ENCODE peak calls at places on chromosome 19, in four cellular contexts. X is GM23338, S is H1, O is K562. D is an unnamed sample.

GRCh38 chr19:54875506-54875905 is 1.5 kb downstream of the FCAR start:
- DNase-seq in X (no peak), S (no peak), O (no peak), D (no peak)

GRCh38 chr19:52941941-52942370 is 18.7 kb upstream of the ZNF888 start:
- DNase-seq in X (peak), S (no peak), O (peak), D (peak)

GRCh38 chr19:11530432-11530831 is 1.5 kb upstream of the ECSIT start:
- DNase-seq in X (peak), S (peak), O (peak), D (peak)

GRCh38 chr19:47429140-47429793 is 9.9 kb upstream of the MEIS3 start:
- DNase-seq in X (peak), S (no peak), O (no peak), D (peak)

GRCh38 chr19:2446390-2446789 is 10.4 kb downstream of the LMNB2 start:
- DNase-seq in X (no peak), S (no peak), O (no peak), D (no peak)

GRCh38 chr19:55483681-55484361 is 1.2 kb upstream of the NAT14 start:
- DNase-seq in X (no peak), S (no peak), O (no peak), D (no peak)

GRCh38 chr19:47005873-47006272 is 13.8 kb upstream of the NPAS1 start:
- DNase-seq in X (peak), S (no peak), O (no peak), D (no peak)

GRCh38 chr19:17989425-17990094 is 18.4 kb upstream of the ARRDC2 start:
- DNase-seq in X (no peak), S (no peak), O (no peak), D (no peak)

GRCh38 chr19:15048885-15049541 is at the start of gene CASP14:
- DNase-seq in X (no peak), S (no peak), O (no peak), D (no peak)

GRCh38 chr19:5953680-5954213 is 24.2 kb downstream of the RANBP3 start:
- DNase-seq in X (no peak), S (no peak), O (peak), D (no peak)

GRCh38 chr19:52689804-52690394 is 44.9 kb downstream of the ZNF611 start:
- DNase-seq in X (peak), S (no peak), O (peak), D (peak)

GRCh38 chr19:15107056-15108010 is at the start of gene SYDE1:
- DNase-seq in X (peak), S (no peak), O (peak), D (peak)

GRCh38 chr19:46180701-46181385 is 32.8 kb downstream of the IGFL2 start:
- DNase-seq in X (no peak), S (no peak), O (no peak), D (no peak)

GRCh38 chr19:4807188-4807587 is 15.7 kb downstream of the FEM1A start:
- DNase-seq in X (no peak), S (no peak), O (no peak), D (no peak)

GRCh38 chr19:47581605-47582319 is 8.8 kb upstream of the ZNF541 start:
- DNase-seq in X (no peak), S (no peak), O (no peak), D (no peak)

GRCh38 chr19:58544591-58545285 is 874 bp downstream of the TRIM28 start:
- DNase-seq in X (peak), S (no peak), O (peak), D (peak)

GRCh38 chr19:31586282-31586681 is 237.0 kb upstream of the TSHZ3 start:
- DNase-seq in X (no peak), S (no peak), O (no peak), D (no peak)

GRCh38 chr19:28217064-28217463 is 995.9 kb downstream of the UQCRFS1 start:
- DNase-seq in X (peak), S (peak), O (no peak), D (peak)

GRCh38 chr19:47813304-47813994 is 8.3 kb upstream of the CRX start:
- DNase-seq in X (peak), S (peak), O (peak), D (peak)

GRCh38 chr19:20787766-20788165 is 11.7 kb downstream of the ZNF66 start:
- DNase-seq in X (no peak), S (no peak), O (no peak), D (no peak)

DNA sequence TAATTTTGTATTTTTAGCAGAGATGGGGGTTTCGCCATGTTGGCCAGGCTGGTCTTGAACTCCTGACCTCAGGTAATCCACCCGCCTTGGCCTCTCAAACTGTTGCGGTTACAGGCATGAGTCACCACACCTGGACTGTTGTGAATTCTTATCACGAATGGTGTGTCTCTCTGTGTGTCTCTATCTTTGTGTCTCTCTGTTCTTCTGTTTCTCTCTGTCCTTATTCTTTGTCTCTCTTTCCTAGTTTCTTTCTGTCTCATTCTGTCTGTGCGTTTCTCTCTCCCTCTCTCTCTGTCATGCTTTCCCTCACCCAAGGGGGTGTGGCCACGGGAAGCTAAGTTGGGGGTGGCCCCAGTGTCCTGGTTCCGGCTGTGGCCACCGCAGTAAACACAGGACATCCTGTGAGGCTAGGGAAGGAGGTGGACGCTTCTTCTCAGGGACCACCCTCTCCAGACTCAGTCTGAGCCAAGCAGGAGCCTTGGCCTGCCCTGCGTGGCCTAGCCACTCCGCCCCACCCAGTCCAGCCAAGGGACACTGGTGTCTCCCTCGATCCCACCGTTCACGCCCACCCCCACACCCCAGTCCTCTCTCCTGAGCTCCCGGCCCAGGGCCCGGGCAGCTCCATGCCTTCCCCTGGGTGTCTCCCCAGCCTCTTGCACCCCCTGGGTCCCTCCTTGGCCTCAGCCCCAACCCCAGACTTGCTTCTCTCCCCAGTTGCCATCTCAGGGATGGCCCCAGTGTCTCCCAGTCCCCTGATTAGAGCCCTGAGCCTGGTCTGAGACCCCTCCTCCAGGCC is 3.9 kb upstream of the PRX start:
- DNase-seq in X (no peak), S (no peak), O (peak), D (no peak)
- TF ChIP-seq CREB1 in X (no peak), S (no peak), O (no peak), D (no peak)

DNA sequence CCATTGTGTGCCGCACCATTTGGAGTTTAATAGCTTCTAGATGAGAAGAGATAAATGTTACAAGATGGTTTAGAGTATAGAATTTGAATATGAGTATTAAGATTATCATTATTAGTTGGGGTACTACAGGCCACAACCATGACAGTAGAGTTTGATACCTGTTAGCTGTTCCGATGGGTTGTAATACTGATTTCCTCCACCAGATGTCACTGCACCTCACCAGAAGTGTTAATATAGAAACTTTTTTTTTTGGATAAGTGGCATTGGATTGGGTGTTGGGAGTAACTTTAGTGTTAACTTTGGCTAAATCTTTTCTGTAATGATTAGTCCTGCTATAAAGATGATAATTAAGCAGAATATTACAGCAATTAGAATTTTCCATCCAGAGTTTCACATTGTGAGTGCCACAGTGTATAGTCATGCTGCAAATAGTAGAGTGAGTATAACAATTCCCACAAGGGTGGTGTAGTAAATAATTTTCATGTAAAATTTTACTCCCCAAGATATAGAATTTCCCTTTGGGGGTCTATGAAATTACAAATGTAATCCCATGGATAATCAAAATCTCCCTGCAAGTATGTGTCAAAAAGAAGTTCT is 56.3 kb downstream of the PSG3 start:
- DNase-seq in X (peak), S (no peak), O (peak), D (peak)
- TF ChIP-seq CREB1 in X (no peak), S (no peak), O (no peak), D (no peak)

DNA sequence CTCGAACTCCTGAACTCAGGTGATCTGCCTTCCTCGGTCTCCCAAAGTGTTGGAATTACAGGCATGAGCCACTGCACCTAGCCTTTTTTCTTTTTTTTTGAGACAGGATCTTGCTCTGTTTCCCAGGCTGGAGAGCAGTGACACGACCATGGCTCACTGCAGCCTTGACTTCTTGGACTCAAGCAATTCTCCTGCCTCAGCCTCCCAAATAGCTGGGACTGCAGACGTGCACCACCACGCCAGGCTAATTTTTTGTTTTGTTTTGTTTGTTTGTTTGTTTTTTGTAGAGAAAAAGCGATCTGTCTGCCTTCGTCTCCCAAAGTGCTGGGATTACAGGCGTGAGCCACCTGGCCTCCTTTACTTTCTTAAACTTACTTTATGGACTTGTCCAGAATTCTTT is 6.5 kb upstream of the SIN3B start:
- DNase-seq in X (no peak), S (no peak), O (no peak), D (no peak)
- TF ChIP-seq CREB1 in X (no peak), S (no peak), O (no peak), D (no peak)

GRCh38 chr19:35224681-35225604 is 3.6 kb downstream of the FAM187B start:
- DNase-seq in X (peak), S (no peak), O (peak), D (peak)
- TF ChIP-seq CREB1 in X (no peak), S (no peak), O (no peak), D (no peak)

GRCh38 chr19:378706-379105 is 30.2 kb downstream of the C2CD4C start:
- DNase-seq in X (no peak), S (no peak), O (no peak), D (no peak)
- TF ChIP-seq CREB1 in X (no peak), S (no peak), O (no peak), D (no peak)

GRCh38 chr19:12647490-12648071 is 19.0 kb downstream of the MAN2B1 start:
- DNase-seq in X (peak), S (peak), O (peak), D (peak)
- TF ChIP-seq CREB1 in X (no peak), S (no peak), O (no peak), D (no peak)

D was measured in WTC11.